ENCODE peak calls at places on chromosomes 3 and 15, in four cellular contexts. S, G, F and V are unnamed samples.

GRCh38 chr3:157921767-157922166 is 184.5 kb downstream of the SHOX2 start:
- DNase-seq in S (no peak), G (no peak), F (no peak), V (no peak)

GRCh38 chr15:69853572-69853971 is 244.1 kb downstream of the TLE3 start:
- DNase-seq in S (no peak), G (no peak), F (peak), V (peak)

GRCh38 chr3:141901914-141902313 is 25.5 kb downstream of the ATP1B3 start:
- DNase-seq in S (no peak), G (no peak), F (no peak), V (no peak)

GRCh38 chr3:123296261-123296660 is 94.5 kb downstream of the SEC22A start:
- DNase-seq in S (no peak), G (no peak), F (no peak), V (no peak)

GRCh38 chr3:186193534-186194450 is 84.9 kb upstream of the ETV5 start:
- DNase-seq in S (no peak), G (peak), F (no peak), V (no peak)

GRCh38 chr3:86029590-86029989 is 961.4 kb downstream of the VGLL3 start:
- DNase-seq in S (no peak), G (no peak), F (peak), V (peak)

GRCh38 chr15:22253676-22254408 is 173.5 kb downstream of the OR4M2 start:
- DNase-seq in S (no peak), G (no peak), F (no peak), V (no peak)

GRCh38 chr3:97705739-97706138 is 58.8 kb upstream of the ARL6 start:
- DNase-seq in S (no peak), G (no peak), F (no peak), V (no peak)

GRCh38 chr3:61975199-61975598 is 398.2 kb downstream of the FEZF2 start:
- DNase-seq in S (no peak), G (no peak), F (peak), V (no peak)

GRCh38 chr3:55728461-55729100 is 241.5 kb upstream of the WNT5A start:
- DNase-seq in S (no peak), G (no peak), F (no peak), V (no peak)

GRCh38 chr3:101077361-101078011 is 84.3 kb upstream of the ABI3BP start:
- DNase-seq in S (no peak), G (no peak), F (peak), V (no peak)

GRCh38 chr3:127408684-127409420 is 121.0 kb upstream of the PRR20G start:
- DNase-seq in S (no peak), G (no peak), F (no peak), V (no peak)

GRCh38 chr3:74059301-74059700 is 434.6 kb upstream of the PDZRN3 start:
- DNase-seq in S (no peak), G (no peak), F (no peak), V (no peak)

GRCh38 chr15:73679180-73679579 is 5.0 kb upstream of the CD276 start:
- DNase-seq in S (no peak), G (no peak), F (no peak), V (no peak)

GRCh38 chr15:63327648-63328421 is 50.4 kb downstream of the APH1B start:
- DNase-seq in S (no peak), G (no peak), F (no peak), V (no peak)

GRCh38 chr3:184805351-184806038 is 6.5 kb upstream of the VPS8 start:
- DNase-seq in S (no peak), G (no peak), F (no peak), V (no peak)

GRCh38 chr3:184806567-184807271 is 5.2 kb upstream of the VPS8 start:
- DNase-seq in S (no peak), G (no peak), F (no peak), V (no peak)

GRCh38 chr3:184807549-184807948 is 4.4 kb upstream of the VPS8 start:
- DNase-seq in S (no peak), G (no peak), F (no peak), V (no peak)

GRCh38 chr3:184811034-184811433 is 932 bp upstream of the VPS8 start:
- DNase-seq in S (no peak), G (no peak), F (no peak), V (no peak)

GRCh38 chr3:184808021-184808420 is 3.9 kb upstream of the VPS8 start:
- DNase-seq in S (no peak), G (no peak), F (no peak), V (no peak)
- TF ChIP-seq CTCF in S (no peak), G (no peak), F (no peak), V (no peak)

GRCh38 chr3:182413682-182414081 is 379.6 kb upstream of the ATP11B start:
- DNase-seq in S (no peak), G (no peak), F (no peak), V (no peak)
- TF ChIP-seq CTCF in S (no peak), G (no peak), F (no peak), V (no peak)

DNA sequence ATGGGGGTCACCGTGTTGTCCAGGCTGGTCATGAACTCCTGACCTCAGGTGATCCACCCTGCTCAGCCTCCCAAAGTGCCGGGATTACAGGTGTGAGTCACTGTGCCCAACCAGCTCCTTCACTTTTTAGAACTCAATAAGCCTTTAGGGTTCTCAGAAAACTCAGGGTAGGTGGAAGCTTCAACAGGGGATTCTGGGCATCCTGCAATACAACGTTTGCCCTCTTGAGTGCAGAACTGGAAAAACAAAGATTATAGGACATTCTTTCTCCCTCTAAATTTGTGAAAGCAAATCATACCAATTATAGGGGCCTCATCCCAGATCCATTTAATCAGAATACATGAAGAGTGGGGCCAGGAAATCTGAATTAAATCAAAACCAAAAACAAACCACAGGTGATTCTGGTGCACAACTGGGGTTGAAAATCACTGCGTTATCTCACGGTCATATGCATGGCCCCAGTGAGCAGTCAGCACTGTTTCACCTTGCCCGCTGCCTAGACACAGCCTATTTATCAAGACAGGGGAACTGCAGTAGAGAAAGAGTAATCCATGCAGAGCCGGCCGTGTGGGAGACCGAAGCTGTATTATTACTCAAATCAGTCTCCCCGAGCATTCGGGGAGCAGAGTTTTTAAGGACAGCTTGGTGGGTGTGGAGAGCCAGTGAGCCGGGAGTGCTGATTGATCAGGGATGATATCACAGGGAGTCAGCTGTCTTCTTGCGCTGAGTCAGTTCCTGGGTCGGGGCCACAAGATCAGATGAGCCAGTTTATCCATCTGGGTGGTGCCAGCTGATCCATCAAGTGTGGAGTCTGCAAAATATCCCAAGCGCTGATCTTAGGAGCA is 58.4 kb downstream of the TMEM44 start:
- DNase-seq in S (no peak), G (no peak), F (peak), V (peak)
- TF ChIP-seq CTCF in S (no peak), G (no peak), F (peak), V (no peak)

GRCh38 chr3:71247221-71247947 is 336.1 kb downstream of the FOXP1 start:
- DNase-seq in S (no peak), G (no peak), F (peak), V (peak)
- TF ChIP-seq CTCF in S (no peak), G (no peak), F (no peak), V (no peak)